ENCODE peak calls at places on chromosomes 4 and X, in eight cellular contexts. T is neural progenitor cell; E is suprapubic skin; Y is A549; F is AG04450; B is sigmoid colon; R is right atrium auricular region; A is CD4-positive, alpha-beta memory T cell. G is an unnamed sample.

GRCh38 chrX:11724122-11725017 is 33.7 kb upstream of the MSL3 start:
- DNase-seq in R (no peak), E (no peak), F (peak), A (peak), B (no peak), Y (peak), T (peak), G (no peak)

GRCh38 chr4:168630445-168631187 is 133.8 kb downstream of the PALLD start:
- DNase-seq in Y (peak), E (no peak), A (no peak), R (no peak), T (no peak), B (no peak), F (no peak), G (no peak)

GRCh38 chr4:180852743-180853142 is 1390.5 kb upstream of the TENM3 start:
- DNase-seq in B (no peak), R (no peak), F (no peak), E (no peak), T (no peak), Y (no peak), A (no peak), G (no peak)

GRCh38 chrX:77910108-77910840 is at the start of gene ATP7A:
- DNase-seq in T (peak), E (peak), R (peak), Y (peak), B (peak), F (peak), A (peak), G (peak)

GRCh38 chrX:138756234-138756633 is 44.7 kb upstream of the FGF13 start:
- DNase-seq in E (no peak), T (peak), R (no peak), Y (no peak), B (no peak), F (no peak), A (no peak), G (no peak)

GRCh38 chrX:19810809-19811208 is 76.6 kb downstream of the SH3KBP1 start:
- DNase-seq in R (no peak), B (no peak), F (no peak), T (no peak), Y (no peak), E (no peak), A (no peak), G (peak)

GRCh38 chr4:94076498-94076897 is 131.2 kb upstream of the SMARCAD1 start:
- DNase-seq in T (no peak), B (no peak), R (no peak), E (no peak), Y (no peak), F (no peak), A (no peak), G (no peak)

GRCh38 chr4:94508841-94509240 is 57.1 kb downstream of the PDLIM5 start:
- DNase-seq in Y (no peak), F (no peak), R (no peak), B (no peak), A (no peak), E (no peak), T (no peak), G (no peak)

GRCh38 chr4:38008493-38009120 is 48.4 kb downstream of the PTTG2 start:
- DNase-seq in T (no peak), F (no peak), Y (no peak), R (no peak), B (no peak), E (no peak), A (no peak), G (no peak)

GRCh38 chr4:7831330-7831729 is 108.3 kb downstream of the AFAP1 start:
- DNase-seq in F (peak), B (peak), Y (no peak), A (peak), E (no peak), T (no peak), R (no peak), G (peak)

GRCh38 chrX:152901816-152902501 is 4.1 kb downstream of the ZNF185 start:
- DNase-seq in E (no peak), T (peak), B (no peak), R (no peak), Y (no peak), A (no peak), F (no peak), G (no peak)

GRCh38 chrX:39857780-39858179 is 240.0 kb downstream of the BCOR start:
- DNase-seq in R (no peak), E (no peak), B (no peak), A (no peak), T (no peak), F (no peak), Y (no peak), G (no peak)

GRCh38 chrX:30196322-30196721 is 19.0 kb upstream of the MAGEB2 start:
- DNase-seq in F (no peak), E (no peak), B (no peak), T (peak), A (no peak), Y (peak), R (no peak), G (no peak)

GRCh38 chr4:57131849-57132745 is 21.9 kb upstream of the IGFBP7 start:
- DNase-seq in Y (no peak), R (no peak), E (no peak), T (peak), F (no peak), A (no peak), B (no peak), G (no peak)

GRCh38 chrX:39385022-39385421 is 583.8 kb downstream of the MID1IP1 start:
- DNase-seq in R (no peak), E (no peak), T (no peak), Y (no peak), A (no peak), B (no peak), F (no peak), G (no peak)

GRCh38 chr4:181911420-181911819 is 331.8 kb upstream of the TENM3 start:
- DNase-seq in F (peak), R (no peak), A (no peak), Y (no peak), T (no peak), B (no peak), E (no peak), G (no peak)

GRCh38 chr4:82988323-82988832 is 22.2 kb downstream of the LIN54 start:
- DNase-seq in F (peak), R (no peak), B (no peak), Y (no peak), T (no peak), E (no peak), A (no peak), G (no peak)

GRCh38 chrX:138710866-138711331 is 618 bp downstream of the FGF13 start:
- DNase-seq in B (peak), E (no peak), R (no peak), A (no peak), T (peak), F (no peak), Y (no peak), G (peak)

GRCh38 chrX:39693298-39693697 is 404.5 kb downstream of the BCOR start:
- DNase-seq in R (no peak), T (peak), B (no peak), E (no peak), A (no peak), F (no peak), Y (no peak), G (no peak)

GRCh38 chrX:39309721-39310152 is 508.5 kb downstream of the MID1IP1 start:
- DNase-seq in E (no peak), Y (no peak), R (no peak), F (no peak), B (no peak), T (no peak), A (peak), G (no peak)

GRCh38 chr4:177530561-177530960 is 88.3 kb upstream of the AGA start:
- DNase-seq in B (no peak), A (no peak), R (no peak), E (no peak), Y (no peak), F (no peak), T (no peak), G (no peak)
- H3K27ac ChIP-seq in B (no peak), A (no peak), R (no peak), E (no peak), Y (no peak), F (no peak), T (no peak), G (no peak)

GRCh38 chr4:3176625-3177229 is 72.2 kb upstream of the MSANTD1 start:
- DNase-seq in F (no peak), Y (no peak), T (no peak), R (no peak), A (no peak), B (no peak), E (no peak), G (no peak)
- H3K4me3 ChIP-seq in F (no peak), Y (no peak), T (no peak), R (no peak), A (no peak), B (no peak), E (no peak), G (no peak)

GRCh38 chrX:46865281-46865680 is 28.4 kb downstream of the RP2 start:
- DNase-seq in E (no peak), F (peak), Y (peak), T (no peak), B (no peak), A (no peak), R (no peak), G (no peak)
- H3K27ac ChIP-seq in E (no peak), F (no peak), Y (peak), T (no peak), B (no peak), A (no peak), R (no peak), G (peak)

DNA sequence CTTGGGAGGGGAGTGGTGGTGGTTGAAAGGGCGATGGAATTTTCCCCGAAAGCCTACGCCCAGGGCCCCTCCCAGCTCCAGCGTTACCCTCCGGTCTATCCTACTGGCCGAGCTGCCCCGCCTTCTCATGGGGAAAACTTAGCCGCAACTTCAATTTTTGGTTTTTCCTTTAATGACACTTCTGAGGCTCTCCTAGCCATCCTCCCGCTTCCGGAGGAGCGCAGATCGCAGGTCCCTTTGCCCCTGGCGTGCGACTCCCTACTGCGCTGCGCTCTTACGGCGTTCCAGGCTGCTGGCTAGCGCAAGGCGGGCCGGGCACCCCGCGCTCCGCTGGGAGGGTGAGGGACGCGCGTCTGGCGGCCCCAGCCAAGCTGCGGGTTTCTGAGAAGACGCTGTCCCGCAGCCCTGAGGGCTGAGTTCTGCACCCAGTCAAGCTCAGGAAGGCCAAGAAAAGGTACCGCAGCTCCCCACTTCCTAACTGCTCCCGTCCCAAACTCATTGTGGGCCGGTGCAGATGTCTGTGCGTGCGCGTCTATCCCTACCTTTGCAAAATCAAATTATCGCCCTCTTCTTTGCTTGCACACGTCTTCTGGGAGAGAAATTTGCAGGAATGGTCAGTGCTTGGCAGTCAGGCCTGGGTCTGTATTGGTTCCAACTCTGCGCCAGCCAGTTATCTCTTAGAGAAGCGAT is 533 bp downstream of the IL15 start:
- DNase-seq in F (no peak), E (peak), A (peak), Y (peak), T (peak), B (peak), R (no peak), G (peak)
- H3K4me3 ChIP-seq in F (peak), E (peak), A (peak), Y (peak), T (peak), B (peak), R (peak), G (peak)

GRCh38 chrX:107674480-107675364 is 46.4 kb downstream of the PRPS1 start:
- DNase-seq in E (peak), Y (no peak), R (peak), B (peak), T (no peak), F (no peak), A (no peak), G (peak)
- H3K27ac ChIP-seq in E (peak), Y (peak), R (peak), B (peak), T (no peak), F (no peak), A (peak), G (peak)

G was measured in coronary artery.